ENCODE peak calls at places on chromosomes 1 and 21, in four cellular contexts. K, O, B and N are unnamed samples.

GRCh38 chr1:86277909-86278308 is 118.2 kb downstream of the ODF2L start:
- DNase-seq in B (no peak), O (no peak), K (no peak), N (no peak)

GRCh38 chr1:12327566-12327965 is 97.7 kb downstream of the VPS13D start:
- DNase-seq in B (no peak), O (no peak), K (no peak), N (no peak)

GRCh38 chr1:81590171-81590570 is 210.6 kb upstream of the ADGRL2 start:
- DNase-seq in O (no peak), B (no peak), K (no peak), N (no peak)

GRCh38 chr21:31173881-31174555 is 135.7 kb upstream of the KRTAP19-8 start:
- DNase-seq in B (peak; percentile 76), K (no peak), O (peak; percentile 37), N (peak; percentile 61)

GRCh38 chr1:243508303-243508713 is 252.5 kb downstream of the SDCCAG8 start:
- DNase-seq in B (no peak), O (no peak), K (no peak), N (no peak)

GRCh38 chr1:214677945-214678344 is 75.0 kb downstream of the CENPF start:
- DNase-seq in O (no peak), B (no peak), K (no peak), N (no peak)

GRCh38 chr1:156006666-156007376 is 13.9 kb downstream of the SSR2 start:
- DNase-seq in K (no peak), O (no peak), B (no peak), N (no peak)

GRCh38 chr1:30534551-30534940 is 188.8 kb downstream of the MATN1 start:
- DNase-seq in K (no peak), B (no peak), O (no peak), N (no peak)

GRCh38 chr1:46489638-46490602 is at the start of gene DMBX1:
- DNase-seq in K (no peak), O (no peak), B (peak; percentile 86), N (no peak)

GRCh38 chr1:234823191-234824176 is 213.5 kb upstream of the IRF2BP2 start:
- DNase-seq in B (no peak), O (no peak), K (no peak), N (no peak)

GRCh38 chr21:36454079-36454478 is 25.8 kb downstream of the CLDN14 start:
- DNase-seq in O (no peak), B (no peak), K (no peak), N (no peak)
- TF ChIP-seq CTCF in O (no peak), B (no peak), K (no peak), N (no peak)

GRCh38 chr1:34286547-34286946 is 109.8 kb downstream of the C1orf94 start:
- DNase-seq in B (no peak), K (no peak), O (no peak), N (no peak)

GRCh38 chr1:34296059-34296458 is 119.4 kb downstream of the C1orf94 start:
- DNase-seq in B (no peak), O (no peak), K (no peak), N (no peak)

GRCh38 chr1:34292472-34292871 is 115.8 kb downstream of the C1orf94 start:
- DNase-seq in B (no peak), K (no peak), O (no peak), N (no peak)
- TF ChIP-seq CTCF in B (no peak), K (no peak), O (no peak), N (no peak)

GRCh38 chr1:225437710-225438437 is 10.0 kb upstream of the LBR start:
- DNase-seq in B (no peak), K (no peak), O (no peak), N (no peak)
- TF ChIP-seq CTCF in B (peak; percentile 54), K (peak; percentile 18), O (peak; percentile 23), N (peak; percentile 45)

GRCh38 chr1:100462291-100463040 is 75.5 kb upstream of the GPR88 start:
- DNase-seq in K (no peak), O (no peak), B (no peak), N (no peak)

GRCh38 chr1:100459815-100460114 is 78.2 kb upstream of the GPR88 start:
- DNase-seq in O (no peak), K (no peak), B (no peak), N (no peak)

GRCh38 chr1:100461222-100461621 is 76.7 kb upstream of the GPR88 start:
- DNase-seq in K (peak; percentile 17), O (no peak), B (no peak), N (no peak)

GRCh38 chr1:100458925-100459814 is 78.8 kb upstream of the GPR88 start:
- DNase-seq in K (peak; percentile 66), O (peak; percentile 62), B (peak; percentile 62), N (peak; percentile 69)

GRCh38 chr1:100463809-100464424 is 74.0 kb upstream of the GPR88 start:
- DNase-seq in B (peak; percentile 54), K (peak; percentile 30), O (peak; percentile 68), N (peak; percentile 71)
- TF ChIP-seq CTCF in B (peak; percentile 85), K (peak; percentile 76), O (peak; percentile 78), N (peak; percentile 72)

GRCh38 chr1:33562563-33562962 is 90.1 kb downstream of the ZSCAN20 start:
- DNase-seq in K (no peak), B (no peak), O (no peak), N (no peak)
- TF ChIP-seq CTCF in K (no peak), B (no peak), O (no peak), N (no peak)

GRCh38 chr21:27564684-27565280 is 597.9 kb upstream of the ADAMTS5 start:
- DNase-seq in B (peak; percentile 36), K (no peak), O (no peak), N (no peak)
- TF ChIP-seq CTCF in B (peak; percentile 85), K (peak; percentile 73), O (peak; percentile 40), N (peak; percentile 71)